ENCODE peak calls at places on chromosomes 6 and 20, in six cellular contexts. T is fibroblast of lung, B is colonic mucosa, R is neural progenitor cell, M is H1, U is IMR-90. W is an unnamed sample.
A peak's percentile ranks its signal among the peaks of the same experiment; 100 is the strongest.

GRCh38 chr6:163414367-163415175 is at the start of gene QKI:
- DNase-seq in M (peak; percentile 67), U (peak; percentile 67), T (peak; percentile 75), B (peak; percentile 76), R (peak; percentile 91), W (no peak)

GRCh38 chr6:44569931-44570385 is 182.5 kb downstream of the CDC5L start:
- DNase-seq in M (no peak), R (no peak), T (peak; percentile 79), U (peak; percentile 7), B (no peak), W (no peak)

GRCh38 chr6:75402296-75402695 is 91.3 kb downstream of the FILIP1 start:
- DNase-seq in R (no peak), B (no peak), M (no peak), T (peak; percentile 87), U (peak; percentile 86), W (no peak)

GRCh38 chr6:115643762-115644161 is 416.9 kb downstream of the FRK start:
- DNase-seq in M (no peak), B (no peak), T (peak; percentile 70), U (peak; percentile 50), R (no peak), W (no peak)

GRCh38 chr6:16639689-16640480 is 121.4 kb downstream of the ATXN1 start:
- DNase-seq in U (peak; percentile 89), T (peak; percentile 91), B (no peak), R (no peak), M (no peak), W (no peak)

GRCh38 chr20:32189691-32190607 is 17.6 kb downstream of the PLAGL2 start:
- DNase-seq in B (peak; percentile 46), M (peak; percentile 86), T (peak; percentile 38), R (peak; percentile 90), U (peak; percentile 11), W (no peak)

GRCh38 chr20:47677314-47678129 is 107.8 kb downstream of the SULF2 start:
- DNase-seq in U (peak; percentile 16), R (peak; percentile 75), M (peak; percentile 89), B (peak; percentile 28), T (peak; percentile 29), W (no peak)

GRCh38 chr6:85157266-85157665 is 292.6 kb upstream of the NT5E start:
- DNase-seq in R (no peak), B (no peak), U (no peak), T (no peak), M (no peak), W (no peak)

GRCh38 chr6:111721677-111722219 is 116.1 kb upstream of the TRAF3IP2 start:
- DNase-seq in U (peak; percentile 44), T (no peak), M (peak; percentile 84), B (peak; percentile 43), R (peak; percentile 42), W (no peak)

GRCh38 chr6:113690255-113690956 is 166.7 kb upstream of the MARCKS start:
- DNase-seq in R (no peak), T (peak; percentile 95), M (no peak), U (peak; percentile 94), B (no peak), W (peak; percentile 34)

GRCh38 chr6:15389759-15390723 is 144.2 kb downstream of the JARID2 start:
- DNase-seq in R (peak; percentile 87), M (no peak), T (peak; percentile 41), B (no peak), U (peak; percentile 66), W (peak; percentile 52)

GRCh38 chr6:41937881-41938574 is 3.6 kb downstream of the CCND3 start:
- DNase-seq in T (no peak), U (no peak), R (no peak), B (no peak), M (no peak), W (no peak)

GRCh38 chr6:106372838-106373501 is 12.5 kb downstream of the CRYBG1 start:
- DNase-seq in T (no peak), U (no peak), B (no peak), M (no peak), R (no peak), W (no peak)

GRCh38 chr6:136843210-136843609 is 20.8 kb downstream of the PEX7 start:
- DNase-seq in B (no peak), T (no peak), R (no peak), M (no peak), U (no peak), W (no peak)

GRCh38 chr6:118974790-118975189 is 39.8 kb upstream of the MCM9 start:
- DNase-seq in M (no peak), R (no peak), T (no peak), U (no peak), B (no peak), W (no peak)

GRCh38 chr20:22579119-22579427 is 5.3 kb downstream of the FOXA2 start:
- DNase-seq in R (peak; percentile 96), U (no peak), B (no peak), T (no peak), M (peak; percentile 84), W (no peak)

GRCh38 chr6:106918128-106918527 is 56.4 kb downstream of the CD24 start:
- DNase-seq in B (no peak), R (no peak), T (no peak), M (no peak), U (no peak), W (no peak)

GRCh38 chr6:28947067-28947765 is 23.4 kb upstream of the TRIM27 start:
- DNase-seq in B (no peak), T (no peak), U (no peak), M (peak; percentile 17), R (no peak), W (no peak)

GRCh38 chr20:33629979-33630378 is 32.1 kb upstream of the C20orf144 start:
- DNase-seq in R (no peak), U (no peak), B (no peak), M (no peak), T (no peak), W (no peak)

GRCh38 chr6:127859956-127860355 is 40.9 kb downstream of the THEMIS start:
- DNase-seq in U (no peak), T (peak; percentile 12), B (no peak), R (no peak), M (no peak), W (no peak)

GRCh38 chr20:34774431-34774830 is 51.0 kb downstream of the NCOA6 start:
- DNase-seq in R (no peak), B (no peak), M (no peak), U (no peak), T (no peak), W (no peak)

GRCh38 chr6:42320762-42321161 is 103.1 kb upstream of the MRPS10 start:
- DNase-seq in M (no peak), T (peak; percentile 53), B (no peak), U (no peak), R (no peak), W (no peak)

GRCh38 chr6:8539446-8539845 is 104.1 kb upstream of the SLC35B3 start:
- DNase-seq in U (no peak), M (no peak), B (no peak), T (peak; percentile 1), R (peak; percentile 12), W (no peak)

GRCh38 chr6:8743146-8743745 is 307.9 kb upstream of the SLC35B3 start:
- DNase-seq in U (no peak), R (no peak), B (no peak), M (no peak), T (no peak), W (no peak)

GRCh38 chr20:3276400-3277015 is 37.5 kb upstream of the SLC4A11 start:
- DNase-seq in T (peak; percentile 7), B (peak; percentile 27), U (peak; percentile 22), R (peak; percentile 57), M (no peak), W (no peak)

GRCh38 chr6:71349976-71350615 is 61.5 kb downstream of the OGFRL1 start:
- DNase-seq in T (peak; percentile 76), M (no peak), R (no peak), B (no peak), U (peak; percentile 80), W (no peak)

GRCh38 chr20:40072907-40073306 is 616.1 kb downstream of the MAFB start:
- DNase-seq in T (no peak), M (no peak), U (no peak), R (no peak), B (no peak), W (no peak)

GRCh38 chr20:40073535-40074111 is 615.4 kb downstream of the MAFB start:
- DNase-seq in R (peak; percentile 2), U (no peak), T (no peak), M (peak; percentile 56), B (no peak), W (no peak)
- H3K9me3 ChIP-seq in R (no peaks in the 10 kb centered on the region), U (no peaks in the 10 kb centered on the region), T (no peaks in the 10 kb centered on the region), M (no peaks in the 10 kb centered on the region), B (no peaks in the 10 kb centered on the region), W (no peaks in the 10 kb centered on the region)

GRCh38 chr6:147167576-147168461 is 36.4 kb upstream of the STXBP5 start:
- DNase-seq in U (no peak), T (peak; percentile 10), M (no peak), B (no peak), R (no peak), W (no peak)
- H3K9ac ChIP-seq in U (no peak overlapping the region), T (no peak overlapping the region), M (no peak overlapping the region), B (no peak overlapping the region), R (no peak overlapping the region), W (no peak overlapping the region)

GRCh38 chr20:55561259-55561658 is 444.1 kb downstream of the CBLN4 start:
- DNase-seq in T (peak; percentile 0), U (no peak), M (no peak), B (no peak), R (no peak), W (no peak)

GRCh38 chr20:55567826-55568225 is 437.5 kb downstream of the CBLN4 start:
- DNase-seq in T (no peak), M (no peak), B (no peak), U (no peak), R (no peak), W (no peak)

DNA sequence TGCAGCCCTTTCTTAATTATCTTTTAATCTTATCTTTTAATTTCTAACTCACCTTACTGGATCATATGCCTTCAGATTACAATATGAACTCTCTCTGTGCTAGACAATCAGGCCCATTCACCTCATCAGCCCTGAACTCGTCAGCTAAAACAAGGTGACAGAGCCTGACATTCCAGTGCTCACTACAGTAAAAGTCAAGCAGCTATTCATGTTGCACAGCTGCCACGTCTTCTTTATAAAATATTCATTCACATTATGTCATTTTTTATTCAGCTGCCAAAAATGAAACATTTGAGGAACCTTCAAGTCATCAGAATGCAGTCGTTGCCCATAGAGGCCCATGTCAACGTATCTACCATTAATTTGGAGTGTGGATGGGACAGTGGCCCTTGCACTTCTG is 439.9 kb downstream of the CBLN4 start:
- DNase-seq in U (no peak), T (no peak), B (no peak), M (no peak), R (no peak), W (no peak)
- H3K9me3 ChIP-seq in U (peaks cover 12% of the 10 kb centered on the region), T (no peaks in the 10 kb centered on the region), B (no peaks in the 10 kb centered on the region), M (no peaks in the 10 kb centered on the region), R (no peaks in the 10 kb centered on the region), W (no peaks in the 10 kb centered on the region)

GRCh38 chr20:62861732-62862336 is at the start of gene TCFL5:
- DNase-seq in R (peak; percentile 92), U (peak; percentile 76), T (peak; percentile 67), M (peak; percentile 99), B (peak; percentile 93), W (no peak)

GRCh38 chr20:62859721-62860120 is 1.9 kb downstream of the TCFL5 start:
- DNase-seq in R (no peak), M (no peak), T (no peak), B (no peak), U (no peak), W (no peak)

GRCh38 chr20:62860924-62861691 is 514 bp downstream of the TCFL5 start:
- DNase-seq in U (no peak), T (peak; percentile 25), R (peak; percentile 65), B (no peak), M (peak; percentile 64), W (no peak)

GRCh38 chr20:62858059-62858458 is 3.6 kb downstream of the TCFL5 start:
- DNase-seq in U (no peak), M (no peak), T (no peak), R (no peak), B (no peak), W (no peak)

GRCh38 chr20:62860391-62860923 is 1.2 kb downstream of the TCFL5 start:
- DNase-seq in R (peak; percentile 33), M (no peak), T (peak; percentile 35), U (peak; percentile 45), B (no peak), W (no peak)
- H3K9ac ChIP-seq in R (no peak overlapping the region), M (no peak overlapping the region), T (peak overlapping the region; percentile 24), U (peak overlapping the region; percentile 22), B (no peak overlapping the region), W (peak overlapping the region; percentile 38)

W was measured in GM12878.